ENCODE peak calls at places on chromosomes 2 and 18, in five cellular contexts. One of them, this sample, is unnamed.
A peak's percentile ranks its signal among the peaks of the same experiment; 100 is the strongest.

GRCh38 chr18:51654441-51655326 is 457.2 kb upstream of the MEX3C start:
- DNase-seq in lower lobe of right lung: no peak
- DNase-seq in CD8-positive, alpha-beta T cell: no peak
- DNase-seq in AG10803: no peak
- DNase-seq in B cell: no peak
- DNase-seq in this sample: no peak

GRCh38 chr18:48637081-48637990 is 98.5 kb downstream of the CTIF start:
- DNase-seq in lower lobe of right lung: no peak
- DNase-seq in CD8-positive, alpha-beta T cell: no peak
- DNase-seq in AG10803: no peak
- DNase-seq in B cell: no peak
- DNase-seq in this sample: no peak

GRCh38 chr2:64700133-64700809 is 46.6 kb upstream of the SERTAD2 start:
- DNase-seq in lower lobe of right lung: no peak
- DNase-seq in CD8-positive, alpha-beta T cell: no peak
- DNase-seq in AG10803: peak; percentile 72
- DNase-seq in B cell: no peak
- DNase-seq in this sample: no peak

GRCh38 chr2:72979896-72980295 is 62.6 kb downstream of the EMX1 start:
- DNase-seq in lower lobe of right lung: peak; percentile 19
- DNase-seq in CD8-positive, alpha-beta T cell: no peak
- DNase-seq in AG10803: no peak
- DNase-seq in B cell: no peak
- DNase-seq in this sample: no peak

GRCh38 chr2:43019025-43019367 is 207.4 kb downstream of the ZFP36L2 start:
- DNase-seq in lower lobe of right lung: no peak
- DNase-seq in CD8-positive, alpha-beta T cell: no peak
- DNase-seq in AG10803: no peak
- DNase-seq in B cell: no peak
- DNase-seq in this sample: no peak

GRCh38 chr2:96315400-96316071 is 9.6 kb upstream of the ITPRIPL1 start:
- DNase-seq in lower lobe of right lung: no peak
- DNase-seq in CD8-positive, alpha-beta T cell: no peak
- DNase-seq in AG10803: peak; percentile 77
- DNase-seq in B cell: peak; percentile 42
- DNase-seq in this sample: no peak

GRCh38 chr2:240788482-240788881 is 31.5 kb downstream of the KIF1A start:
- DNase-seq in lower lobe of right lung: no peak
- DNase-seq in CD8-positive, alpha-beta T cell: no peak
- DNase-seq in AG10803: no peak
- DNase-seq in B cell: no peak
- DNase-seq in this sample: no peak

GRCh38 chr2:55087930-55088329 is 37.7 kb upstream of the RTN4 start:
- DNase-seq in lower lobe of right lung: no peak
- DNase-seq in CD8-positive, alpha-beta T cell: no peak
- DNase-seq in AG10803: no peak
- DNase-seq in B cell: no peak
- DNase-seq in this sample: no peak

GRCh38 chr2:65227035-65227470 is 578 bp upstream of the ACTR2 start:
- DNase-seq in lower lobe of right lung: peak; percentile 56
- DNase-seq in CD8-positive, alpha-beta T cell: peak; percentile 25
- DNase-seq in AG10803: no peak
- DNase-seq in B cell: no peak
- DNase-seq in this sample: no peak

GRCh38 chr18:34697891-34698290 is 12.2 kb upstream of the DTNA start:
- DNase-seq in lower lobe of right lung: no peak
- DNase-seq in CD8-positive, alpha-beta T cell: no peak
- DNase-seq in AG10803: no peak
- DNase-seq in B cell: no peak
- DNase-seq in this sample: no peak

GRCh38 chr2:48228345-48228684 is 301.6 kb upstream of the STON1 start:
- DNase-seq in lower lobe of right lung: no peak
- DNase-seq in CD8-positive, alpha-beta T cell: no peak
- DNase-seq in AG10803: no peak
- DNase-seq in B cell: no peak
- DNase-seq in this sample: no peak

GRCh38 chr2:10382313-10383061 is 65.6 kb downstream of the ODC1 start:
- DNase-seq in lower lobe of right lung: peak; percentile 87
- DNase-seq in CD8-positive, alpha-beta T cell: peak; percentile 75
- DNase-seq in AG10803: no peak
- DNase-seq in B cell: peak; percentile 80
- DNase-seq in this sample: no peak

GRCh38 chr2:239910851-239911629 is 114.1 kb downstream of the NDUFA10 start:
- DNase-seq in lower lobe of right lung: peak; percentile 77
- DNase-seq in CD8-positive, alpha-beta T cell: no peak
- DNase-seq in AG10803: no peak
- DNase-seq in B cell: peak; percentile 61
- DNase-seq in this sample: no peak

GRCh38 chr18:65522907-65523306 is 227.9 kb upstream of the CDH7 start:
- DNase-seq in lower lobe of right lung: no peak
- DNase-seq in CD8-positive, alpha-beta T cell: no peak
- DNase-seq in AG10803: no peak
- DNase-seq in B cell: no peak
- DNase-seq in this sample: no peak

GRCh38 chr2:172887280-172887679 is 151.6 kb downstream of the RAPGEF4 start:
- DNase-seq in lower lobe of right lung: no peak
- DNase-seq in CD8-positive, alpha-beta T cell: no peak
- DNase-seq in AG10803: no peak
- DNase-seq in B cell: no peak
- DNase-seq in this sample: no peak
- TF ChIP-seq CTCF in lower lobe of right lung: no peak
- TF ChIP-seq CTCF in CD8-positive, alpha-beta T cell: no peak
- TF ChIP-seq CTCF in AG10803: no peak
- TF ChIP-seq CTCF in B cell: no peak
- TF ChIP-seq CTCF in this sample: no peak

GRCh38 chr2:143581134-143581533 is 451.9 kb downstream of the ARHGAP15 start:
- DNase-seq in lower lobe of right lung: no peak
- DNase-seq in CD8-positive, alpha-beta T cell: no peak
- DNase-seq in AG10803: no peak
- DNase-seq in B cell: no peak
- DNase-seq in this sample: no peak

GRCh38 chr2:143586119-143586518 is 456.9 kb downstream of the ARHGAP15 start:
- DNase-seq in lower lobe of right lung: no peak
- DNase-seq in CD8-positive, alpha-beta T cell: no peak
- DNase-seq in AG10803: no peak
- DNase-seq in B cell: no peak
- DNase-seq in this sample: no peak

GRCh38 chr2:143579456-143579855 is 450.2 kb downstream of the ARHGAP15 start:
- DNase-seq in lower lobe of right lung: no peak
- DNase-seq in CD8-positive, alpha-beta T cell: no peak
- DNase-seq in AG10803: no peak
- DNase-seq in B cell: no peak
- DNase-seq in this sample: no peak

GRCh38 chr2:143577489-143577888 is 448.3 kb downstream of the ARHGAP15 start:
- DNase-seq in lower lobe of right lung: no peak
- DNase-seq in CD8-positive, alpha-beta T cell: no peak
- DNase-seq in AG10803: no peak
- DNase-seq in B cell: no peak
- DNase-seq in this sample: no peak

DNA sequence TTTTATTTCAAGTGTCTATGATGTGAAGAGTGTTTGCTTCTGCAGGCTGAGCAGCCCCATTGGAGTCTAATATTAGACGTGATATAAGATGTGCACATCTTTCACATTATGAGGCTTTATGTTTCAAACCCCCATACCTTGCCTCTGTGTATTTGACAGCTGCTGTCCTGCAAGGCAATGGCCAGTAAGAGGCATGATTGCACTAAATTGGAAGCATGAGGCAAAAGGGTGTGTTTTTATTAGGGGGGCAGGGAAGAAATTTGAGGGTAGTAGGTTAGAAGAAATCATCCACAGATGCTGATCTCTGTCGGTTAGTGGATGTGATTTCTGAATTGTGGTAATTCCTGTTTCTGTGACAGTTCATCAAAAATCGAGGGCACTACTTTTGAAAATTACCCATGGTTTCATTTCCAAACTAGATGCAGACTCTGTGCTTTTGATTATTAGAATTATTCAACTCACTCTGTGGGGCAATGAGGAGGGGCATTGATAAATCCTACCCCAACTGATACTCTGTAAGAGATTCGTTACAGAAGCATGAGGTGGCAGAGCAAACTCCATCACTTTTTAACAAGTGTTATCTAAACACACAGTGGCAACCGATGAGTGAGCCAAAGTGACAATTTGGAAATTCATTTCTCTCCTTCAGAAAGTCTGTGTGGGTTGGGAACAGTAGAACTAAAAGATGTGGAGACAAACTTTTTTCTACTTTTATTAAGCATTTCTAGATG is 452.9 kb downstream of the ARHGAP15 start:
- DNase-seq in lower lobe of right lung: no peak
- DNase-seq in CD8-positive, alpha-beta T cell: no peak
- DNase-seq in AG10803: peak; percentile 28
- DNase-seq in B cell: no peak
- DNase-seq in this sample: no peak
- TF ChIP-seq CTCF in lower lobe of right lung: no peak
- TF ChIP-seq CTCF in CD8-positive, alpha-beta T cell: no peak
- TF ChIP-seq CTCF in AG10803: peak; percentile 48
- TF ChIP-seq CTCF in B cell: no peak
- TF ChIP-seq CTCF in this sample: peak; percentile 40

GRCh38 chr2:58110765-58111164 is 64.2 kb downstream of the VRK2 start:
- DNase-seq in lower lobe of right lung: no peak
- DNase-seq in CD8-positive, alpha-beta T cell: no peak
- DNase-seq in AG10803: no peak
- DNase-seq in B cell: no peak
- DNase-seq in this sample: no peak
- TF ChIP-seq CTCF in lower lobe of right lung: no peak
- TF ChIP-seq CTCF in CD8-positive, alpha-beta T cell: no peak
- TF ChIP-seq CTCF in AG10803: no peak
- TF ChIP-seq CTCF in B cell: no peak
- TF ChIP-seq CTCF in this sample: no peak

DNA sequence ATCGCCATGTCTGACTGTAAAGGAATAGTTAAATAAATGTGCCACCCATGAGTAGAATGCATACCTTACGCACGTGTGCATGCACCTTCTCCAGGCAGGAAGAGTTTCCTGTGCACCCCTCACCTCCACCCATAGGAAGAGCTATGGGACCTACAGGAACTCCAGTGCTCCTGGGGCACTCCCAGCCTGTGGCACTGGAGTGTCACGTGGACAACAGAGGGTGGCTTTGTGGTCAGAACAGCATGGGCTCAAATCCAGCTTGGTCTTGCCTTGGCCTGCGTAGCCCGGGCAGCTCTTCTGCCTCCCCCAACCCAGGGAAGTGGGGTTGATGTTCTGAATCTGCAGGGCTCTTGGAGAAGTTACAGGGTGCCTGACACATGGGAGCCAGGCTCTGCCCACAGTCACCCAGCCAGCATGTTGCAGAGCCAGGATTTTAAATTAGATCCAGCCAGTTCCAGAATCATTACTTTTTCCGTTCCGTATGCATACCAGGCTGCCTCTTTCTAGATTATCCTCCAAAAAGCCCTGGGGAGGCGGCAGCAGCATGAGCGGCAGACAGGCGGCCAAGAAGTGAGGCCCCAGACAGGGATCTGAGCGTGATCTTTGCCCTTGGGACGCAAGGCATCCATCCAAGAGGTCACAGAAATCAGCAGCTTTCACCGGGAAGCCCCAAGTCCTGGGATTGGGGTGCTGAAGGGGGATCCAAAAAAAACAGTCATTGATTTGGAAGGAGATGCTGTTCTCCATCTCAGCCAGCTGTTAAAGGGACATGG is 266.0 kb downstream of the ANAPC1 start:
- DNase-seq in lower lobe of right lung: peak; percentile 48
- DNase-seq in CD8-positive, alpha-beta T cell: no peak
- DNase-seq in AG10803: peak; percentile 65
- DNase-seq in B cell: no peak
- DNase-seq in this sample: no peak
- TF ChIP-seq CTCF in lower lobe of right lung: no peak
- TF ChIP-seq CTCF in CD8-positive, alpha-beta T cell: no peak
- TF ChIP-seq CTCF in AG10803: peak; percentile 3
- TF ChIP-seq CTCF in B cell: no peak
- TF ChIP-seq CTCF in this sample: no peak

GRCh38 chr2:24024018-24024417 is 14.1 kb downstream of the MFSD2B start:
- DNase-seq in lower lobe of right lung: peak; percentile 48
- DNase-seq in CD8-positive, alpha-beta T cell: no peak
- DNase-seq in AG10803: peak; percentile 21
- DNase-seq in B cell: no peak
- DNase-seq in this sample: no peak
- TF ChIP-seq CTCF in lower lobe of right lung: no peak
- TF ChIP-seq CTCF in CD8-positive, alpha-beta T cell: no peak
- TF ChIP-seq CTCF in AG10803: peak; percentile 28
- TF ChIP-seq CTCF in B cell: no peak
- TF ChIP-seq CTCF in this sample: no peak

DNA sequence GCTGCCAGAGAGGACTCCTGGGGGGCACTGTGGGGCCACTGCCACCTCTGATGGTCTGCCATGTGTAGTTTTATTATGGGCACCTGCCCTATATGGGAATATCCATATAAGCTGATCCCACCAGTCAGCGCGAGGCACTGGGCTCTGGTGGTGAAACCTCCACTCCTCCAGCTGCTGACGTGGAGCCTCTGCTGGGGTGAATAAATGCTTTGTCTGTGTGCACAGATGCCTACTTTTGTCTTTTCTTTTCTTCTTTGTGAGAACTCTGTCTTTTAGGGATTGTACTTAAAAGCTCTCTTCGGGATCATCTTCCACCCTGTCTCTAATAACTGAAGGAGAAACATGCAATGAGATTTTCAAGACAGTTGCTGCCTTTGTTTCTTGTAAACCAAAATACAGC is 68.9 kb upstream of the NCK2 start:
- DNase-seq in lower lobe of right lung: no peak
- DNase-seq in CD8-positive, alpha-beta T cell: no peak
- DNase-seq in AG10803: no peak
- DNase-seq in B cell: no peak
- DNase-seq in this sample: no peak
- TF ChIP-seq CTCF in lower lobe of right lung: no peak
- TF ChIP-seq CTCF in CD8-positive, alpha-beta T cell: no peak
- TF ChIP-seq CTCF in AG10803: no peak
- TF ChIP-seq CTCF in B cell: no peak
- TF ChIP-seq CTCF in this sample: no peak

GRCh38 chr2:3379647-3380534 is at the start of gene TRAPPC12:
- DNase-seq in lower lobe of right lung: peak; percentile 95
- DNase-seq in CD8-positive, alpha-beta T cell: peak; percentile 93
- DNase-seq in AG10803: peak; percentile 82
- DNase-seq in B cell: peak; percentile 93
- DNase-seq in this sample: no peak
- TF ChIP-seq CTCF in lower lobe of right lung: peak; percentile 43
- TF ChIP-seq CTCF in CD8-positive, alpha-beta T cell: peak; percentile 24
- TF ChIP-seq CTCF in AG10803: peak; percentile 51
- TF ChIP-seq CTCF in B cell: peak; percentile 60
- TF ChIP-seq CTCF in this sample: peak; percentile 53

This sample was measured in epithelial cell of proximal tubule.